ENCODE peak calls at places on chromosome 20, in eight cellular contexts. M is Peyer's patch, X is K562, H is cardiac muscle cell, N is heart left ventricle, V is astrocyte of the spinal cord, A is lower lobe of right lung, Z is fibroblast of mammary gland. P is an unnamed sample.

GRCh38 chr20:58841539-58842264 is 9.0 kb downstream of the GNAS-AS1 start:
- DNase-seq in M (no peak), H (no peak), Z (no peak), N (no peak), A (no peak), V (no peak), X (no peak), P (no peak)

GRCh38 chr20:32127347-32127746 is 17.8 kb downstream of the TM9SF4 start:
- DNase-seq in X (no peak), H (no peak), Z (no peak), A (no peak), N (no peak), V (no peak), M (no peak), P (no peak)

GRCh38 chr20:18428490-18429173 is 38.2 kb downstream of the DZANK1 start:
- DNase-seq in X (no peak), H (peak; percentile 72), Z (peak; percentile 37), N (no peak), A (no peak), M (peak; percentile 55), V (peak; percentile 40), P (peak; percentile 23)

GRCh38 chr20:23043376-23043775 is 6.1 kb downstream of the THBD start:
- DNase-seq in Z (no peak), N (no peak), M (no peak), X (no peak), A (no peak), V (no peak), H (no peak), P (no peak)

GRCh38 chr20:25327521-25328235 is 63.0 kb downstream of the ABHD12 start:
- DNase-seq in H (no peak), N (no peak), V (no peak), Z (peak; percentile 63), M (no peak), A (no peak), X (no peak), P (no peak)

GRCh38 chr20:5757949-5758348 is 7.7 kb downstream of the SHLD1 start:
- DNase-seq in V (no peak), A (no peak), M (no peak), H (no peak), X (peak; percentile 11), N (no peak), Z (no peak), P (no peak)

GRCh38 chr20:52150440-52151258 is 40.9 kb downstream of the ZFP64 start:
- DNase-seq in V (peak; percentile 56), X (peak; percentile 39), Z (peak; percentile 54), H (peak; percentile 68), M (no peak), N (no peak), A (no peak), P (peak; percentile 23)

GRCh38 chr20:2373098-2373497 is 7.6 kb upstream of the TGM6 start:
- DNase-seq in H (no peak), V (no peak), N (no peak), M (no peak), X (no peak), Z (no peak), A (no peak), P (no peak)

GRCh38 chr20:11379257-11380011 is 538.3 kb upstream of the BTBD3 start:
- DNase-seq in X (no peak), M (no peak), A (no peak), V (no peak), N (no peak), H (peak; percentile 65), Z (no peak), P (peak; percentile 5)

GRCh38 chr20:54497931-54498718 is 22.7 kb downstream of the DOK5 start:
- DNase-seq in H (peak; percentile 63), M (no peak), N (no peak), V (no peak), Z (peak; percentile 30), X (no peak), A (no peak), P (peak; percentile 45)

GRCh38 chr20:37314617-37315292 is 25.3 kb downstream of the MANBAL start:
- DNase-seq in N (no peak), V (no peak), H (peak; percentile 52), A (no peak), Z (peak; percentile 47), M (peak; percentile 49), X (no peak), P (no peak)

GRCh38 chr20:58538752-58539151 is 23.6 kb upstream of the APCDD1L start:
- DNase-seq in X (no peak), N (no peak), M (no peak), A (no peak), V (peak; percentile 39), H (no peak), Z (peak; percentile 55), P (peak; percentile 43)

GRCh38 chr20:905999-906520 is 10.1 kb downstream of the ANGPT4 start:
- DNase-seq in M (no peak), X (no peak), Z (no peak), V (no peak), N (no peak), A (no peak), H (no peak), P (no peak)

GRCh38 chr20:35600176-35600995 is 15.2 kb upstream of the SPAG4 start:
- DNase-seq in V (no peak), M (peak; percentile 46), A (no peak), Z (no peak), H (no peak), X (peak; percentile 8), N (no peak), P (no peak)
- H3K4me3 ChIP-seq in V (peak overlapping the region; percentile 35), M (peak overlapping the region; percentile 55), A (peak overlapping the region; percentile 57), Z (no peak overlapping the region), H (peak overlapping the region; percentile 26), X (no peak overlapping the region), N (peak overlapping the region; percentile 61), P (peak overlapping the region; percentile 49)

DNA sequence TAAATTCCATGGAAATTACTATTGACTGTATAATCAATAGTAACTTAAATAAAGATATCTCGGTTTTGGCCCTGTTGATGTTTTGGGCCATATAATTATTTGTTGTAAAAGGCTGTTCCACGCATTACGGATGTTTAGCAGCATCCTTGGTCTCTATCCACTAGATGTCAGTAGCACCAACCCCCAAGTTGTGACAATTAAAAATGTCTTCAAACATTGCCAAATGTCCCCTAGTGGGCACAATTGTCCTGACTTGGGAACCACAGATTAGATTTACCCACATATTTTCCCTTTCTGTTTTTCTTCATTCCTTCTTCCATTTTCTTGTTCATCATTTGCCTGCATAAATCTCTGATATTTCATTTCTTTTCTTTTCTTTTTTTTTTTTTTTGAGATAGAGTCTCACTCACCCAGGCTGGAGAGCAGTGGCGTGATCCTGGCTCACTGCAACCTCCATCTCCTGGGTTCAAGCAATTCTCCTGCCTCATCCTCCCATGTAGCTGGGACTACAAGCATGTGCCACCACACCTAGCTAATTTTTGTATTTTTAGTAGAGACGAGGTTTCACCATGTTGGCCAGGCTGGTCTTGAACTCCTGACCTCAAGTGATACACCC is 13.6 kb upstream of the WFDC8 start:
- DNase-seq in H (peak; percentile 46), A (no peak), N (no peak), Z (peak; percentile 71), X (peak; percentile 27), M (no peak), V (peak; percentile 9), P (peak; percentile 30)
- TF ChIP-seq CTCF in H (peak; percentile 55), A (peak; percentile 54), N (peak; percentile 20), Z (peak; percentile 85), X (peak; percentile 99), M (peak; percentile 52), V (peak; percentile 49), P (peak; percentile 77)

GRCh38 chr20:49969946-49970345 is 12.8 kb upstream of the SNAI1 start:
- DNase-seq in M (no peak), X (no peak), N (no peak), H (no peak), Z (no peak), A (no peak), V (no peak), P (no peak)
- H3K4me3 ChIP-seq in M (no peak overlapping the region), X (no peak overlapping the region), N (no peak overlapping the region), H (no peak overlapping the region), Z (no peak overlapping the region), A (no peak overlapping the region), V (no peak overlapping the region), P (no peak overlapping the region)

GRCh38 chr20:10171864-10172751 is 46.5 kb upstream of the SNAP25 start:
- DNase-seq in H (peak; percentile 42), M (peak; percentile 58), A (peak; percentile 55), N (peak; percentile 67), Z (peak; percentile 43), X (no peak), V (peak; percentile 46), P (peak; percentile 57)
- TF ChIP-seq CTCF in H (no peak), M (no peak), A (no peak), N (no peak), Z (no peak), X (no peak), V (no peak), P (no peak)

DNA sequence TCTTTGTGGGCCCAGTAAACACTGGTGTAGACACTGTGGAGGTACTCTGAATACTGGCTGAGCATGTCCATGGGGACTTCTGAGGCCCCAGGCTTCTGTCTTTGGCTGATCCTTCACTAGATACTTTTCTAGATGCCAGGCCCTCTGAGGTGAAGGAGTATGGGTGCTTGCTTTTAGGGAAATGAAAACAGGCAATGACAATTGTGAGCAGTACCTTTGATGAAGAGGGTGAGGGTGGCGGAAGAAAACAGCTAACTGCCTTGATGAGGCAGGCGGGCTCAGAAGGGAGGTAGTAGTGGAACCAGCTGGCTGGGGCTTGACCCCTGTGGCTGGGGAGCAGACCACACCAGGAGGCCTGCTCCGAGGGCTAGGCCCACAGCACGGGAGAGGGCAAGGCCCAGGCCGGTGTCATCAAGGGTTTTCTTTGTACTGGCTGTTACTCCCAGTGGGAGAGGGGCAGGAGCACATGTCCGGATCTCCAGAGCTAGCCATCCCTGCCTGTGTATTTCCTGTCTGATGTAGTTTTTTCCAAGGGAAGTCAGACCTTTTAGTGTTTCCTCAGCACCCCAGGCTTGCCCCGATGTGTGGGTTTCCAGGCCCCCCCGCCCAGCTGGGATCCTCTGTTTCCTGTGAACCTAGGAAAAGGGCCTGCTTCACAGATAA is 3.9 kb downstream of the PLCG1 start:
- DNase-seq in X (peak; percentile 41), H (peak; percentile 51), Z (peak; percentile 43), M (peak; percentile 50), A (no peak), N (peak; percentile 74), V (peak; percentile 56), P (peak; percentile 55)
- H3K4me3 ChIP-seq in X (no peak overlapping the region), H (no peak overlapping the region), Z (no peak overlapping the region), M (peak overlapping the region; percentile 0), A (peak overlapping the region; percentile 7), N (peak overlapping the region; percentile 94), V (no peak overlapping the region), P (no peak overlapping the region)

GRCh38 chr20:63311186-63311832 is 18.3 kb downstream of the COL20A1 start:
- DNase-seq in H (no peak), Z (no peak), A (no peak), X (no peak), N (peak; percentile 61), V (no peak), M (no peak), P (no peak)

GRCh38 chr20:63308218-63308911 is 15.4 kb downstream of the COL20A1 start:
- DNase-seq in N (peak; percentile 44), Z (no peak), A (no peak), H (no peak), X (no peak), M (no peak), V (no peak), P (no peak)

GRCh38 chr20:63307538-63308217 is 14.7 kb downstream of the COL20A1 start:
- DNase-seq in N (peak; percentile 55), X (no peak), M (no peak), H (no peak), V (no peak), A (no peak), Z (no peak), P (no peak)

GRCh38 chr20:63310265-63310971 is 17.4 kb downstream of the COL20A1 start:
- DNase-seq in N (peak; percentile 58), H (no peak), X (no peak), V (no peak), Z (peak; percentile 48), M (no peak), A (no peak), P (peak; percentile 71)

GRCh38 chr20:63309261-63310071 is 16.5 kb downstream of the COL20A1 start:
- DNase-seq in H (peak; percentile 54), X (peak; percentile 75), M (no peak), A (no peak), Z (peak; percentile 20), V (peak; percentile 10), N (peak; percentile 68), P (no peak)
- TF ChIP-seq CTCF in H (peak; percentile 85), X (peak; percentile 73), M (peak; percentile 63), A (peak; percentile 79), Z (peak; percentile 65), V (peak; percentile 93), N (peak; percentile 93), P (peak; percentile 77)

P was measured in foreskin fibroblast.